ENCODE peak calls at places on chromosomes 5 and 9, in nine cellular contexts. T is mammary epithelial cell; Q is osteoblast; B is adrenal gland; L is GM12878; O is Peyer's patch; N is CD8-positive, alpha-beta T cell; V is IMR-90; R is ovary. G is an unnamed sample. For H3K4me1, the result is how much of the 10 kb centered on the place peaks cover.

GRCh38 chr9:128637656-128638055 is 19.0 kb downstream of the DYNC2I2 start:
- DNase-seq in T (no peak), Q (peak), B (no peak), L (no peak), O (no peak), N (no peak), V (peak), R (no peak), G (peak)

GRCh38 chr9:693460-694390 is 147.8 kb upstream of the DMRT1 start:
- DNase-seq in T (no peak), Q (no peak), B (peak), L (no peak), O (no peak), N (no peak), V (peak), R (peak), G (peak)

GRCh38 chr5:57366744-57367143 is 115.9 kb downstream of the ACTBL2 start:
- DNase-seq in T (peak), Q (no peak), B (no peak), L (no peak), O (no peak), N (no peak), V (peak), R (no peak), G (no peak)

GRCh38 chr5:7398596-7399260 is 2.8 kb downstream of the ADCY2 start:
- DNase-seq in T (no peak), Q (peak), B (no peak), L (no peak), O (no peak), N (no peak), V (no peak), R (no peak), G (no peak)

GRCh38 chr5:116216246-116216645 is 131.4 kb downstream of the COMMD10 start:
- DNase-seq in T (no peak), Q (no peak), B (no peak), L (no peak), O (no peak), N (no peak), V (no peak), R (no peak), G (no peak)

GRCh38 chr5:57042524-57042931 is 90.6 kb upstream of the MIER3 start:
- DNase-seq in T (no peak), Q (no peak), B (no peak), L (no peak), O (no peak), N (no peak), V (no peak), R (no peak), G (no peak)

GRCh38 chr5:63726491-63726890 is 235.8 kb downstream of the HTR1A start:
- DNase-seq in T (no peak), Q (no peak), B (no peak), L (no peak), O (no peak), N (no peak), V (no peak), R (no peak), G (no peak)

GRCh38 chr9:78462616-78463015 is 165.7 kb downstream of the PSAT1 start:
- DNase-seq in T (peak), Q (no peak), B (no peak), L (no peak), O (no peak), N (no peak), V (peak), R (no peak), G (no peak)

GRCh38 chr5:41406424-41406823 is 104.0 kb downstream of the PLCXD3 start:
- DNase-seq in T (no peak), Q (no peak), B (no peak), L (no peak), O (no peak), N (no peak), V (no peak), R (no peak), G (no peak)

GRCh38 chr5:58922392-58923171 is 339.7 kb downstream of the RAB3C start:
- DNase-seq in T (no peak), Q (no peak), B (peak), L (no peak), O (no peak), N (no peak), V (peak), R (peak), G (peak)

GRCh38 chr9:96513622-96514021 is 63.7 kb downstream of the HABP4 start:
- DNase-seq in T (no peak), Q (peak), B (no peak), L (no peak), O (no peak), N (no peak), V (peak), R (no peak), G (no peak)

GRCh38 chr5:73668422-73669116 is 42.6 kb downstream of the ARHGEF28 start:
- DNase-seq in T (no peak), Q (no peak), B (no peak), L (no peak), O (no peak), N (no peak), V (no peak), R (no peak), G (no peak)

GRCh38 chr9:126406075-126406675 is 79.5 kb downstream of the MVB12B start:
- DNase-seq in T (no peak), Q (no peak), B (no peak), L (no peak), O (no peak), N (no peak), V (peak), R (no peak), G (no peak)

GRCh38 chr9:8394341-8394740 is 594.8 kb upstream of the DMAC1 start:
- DNase-seq in T (no peak), Q (no peak), B (no peak), L (no peak), O (no peak), N (no peak), V (no peak), R (no peak), G (no peak)

GRCh38 chr9:27489087-27489876 is 34.8 kb upstream of the IFNK start:
- DNase-seq in T (no peak), Q (no peak), B (no peak), L (peak), O (no peak), N (no peak), V (no peak), R (no peak), G (no peak)

GRCh38 chr9:119963258-119963797 is 594.1 kb upstream of the BRINP1 start:
- DNase-seq in T (peak), Q (peak), B (peak), L (no peak), O (no peak), N (no peak), V (peak), R (no peak), G (no peak)

GRCh38 chr5:55897905-55898304 is 46.7 kb downstream of the IL31RA start:
- DNase-seq in T (peak), Q (peak), B (no peak), L (no peak), O (no peak), N (no peak), V (peak), R (peak), G (peak)

GRCh38 chr5:146825033-146825432 is 53.5 kb downstream of the PPP2R2B start:
- DNase-seq in T (peak), Q (no peak), B (peak), L (no peak), O (no peak), N (no peak), V (peak), R (no peak), G (no peak)

GRCh38 chr5:54324651-54325271 is 14.4 kb upstream of the ARL15 start:
- DNase-seq in T (no peak), Q (no peak), B (no peak), L (no peak), O (no peak), N (no peak), V (no peak), R (no peak), G (no peak)

GRCh38 chr5:177447611-177448243 is 1.1 kb downstream of the PRR7 start:
- DNase-seq in T (peak), Q (peak), B (peak), L (no peak), O (no peak), N (no peak), V (peak), R (no peak), G (peak)

GRCh38 chr9:107142896-107143603 is 140.0 kb upstream of the RAD23B start:
- DNase-seq in T (peak), Q (no peak), B (no peak), L (no peak), O (no peak), N (no peak), V (no peak), R (no peak), G (no peak)

GRCh38 chr5:5398046-5398445 is 24.4 kb upstream of the ICE1 start:
- DNase-seq in T (no peak), Q (no peak), B (no peak), L (no peak), O (no peak), N (no peak), V (no peak), R (no peak), G (no peak)

GRCh38 chr9:89635816-89636215 is 31.0 kb downstream of the GADD45G start:
- DNase-seq in T (peak), Q (no peak), B (no peak), L (no peak), O (no peak), N (no peak), V (no peak), R (no peak), G (no peak)

GRCh38 chr5:96614110-96614691 is 48.0 kb upstream of the CAST start:
- DNase-seq in T (peak), Q (peak), B (peak), L (peak), O (no peak), N (no peak), V (peak), R (peak), G (no peak)

GRCh38 chr5:43312699-43313034 is 545 bp downstream of the HMGCS1 start:
- DNase-seq in T (no peak), Q (no peak), B (no peak), L (no peak), O (no peak), N (no peak), V (no peak), R (no peak), G (no peak)
- H3K4me1 ChIP-seq in T (under half), Q (under half), B (half or more), L (under half), O (under half), N (under half), V (under half), R (under half), G (under half)

DNA sequence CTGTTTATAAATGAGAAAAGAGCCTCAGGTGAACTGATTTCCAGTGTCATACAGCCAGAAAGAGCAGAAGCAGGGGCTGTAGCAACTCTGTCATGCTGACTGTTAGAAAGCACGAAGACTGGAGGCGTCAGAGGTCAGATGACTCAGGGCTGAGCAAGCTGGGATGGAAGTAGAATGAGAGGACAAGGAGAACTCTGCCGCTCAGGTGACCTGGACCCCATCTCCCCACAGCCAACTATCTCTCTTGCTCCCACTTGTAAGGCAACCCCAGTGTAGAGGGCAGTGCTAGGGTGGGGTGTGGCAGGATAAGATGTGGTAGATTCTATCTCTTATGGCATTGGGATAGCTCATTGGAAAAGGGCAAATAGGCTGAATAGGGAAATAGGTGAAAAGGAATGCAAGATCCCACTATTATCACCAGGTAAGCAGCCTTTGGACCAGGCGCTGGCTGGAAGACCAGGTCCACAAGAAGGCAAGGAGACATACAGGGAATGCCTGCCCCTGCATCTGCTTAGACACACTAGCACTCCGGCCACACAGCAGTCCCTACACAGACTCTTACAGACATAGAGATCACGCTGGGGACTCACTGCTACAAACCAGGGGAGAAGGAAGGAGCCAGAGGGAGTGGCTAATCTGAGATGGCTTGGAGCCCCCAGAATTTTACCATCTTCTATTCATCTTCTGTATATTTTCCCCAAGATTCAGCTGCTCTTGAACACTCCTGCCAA is 21.2 kb upstream of the LOX start:
- DNase-seq in T (peak), Q (peak), B (peak), L (no peak), O (no peak), N (no peak), V (peak), R (no peak), G (no peak)
- H3K27ac ChIP-seq in T (peak), Q (peak), B (no peak), L (no peak), O (no peak), N (no peak), V (no peak), R (no peak), G (no peak)

DNA sequence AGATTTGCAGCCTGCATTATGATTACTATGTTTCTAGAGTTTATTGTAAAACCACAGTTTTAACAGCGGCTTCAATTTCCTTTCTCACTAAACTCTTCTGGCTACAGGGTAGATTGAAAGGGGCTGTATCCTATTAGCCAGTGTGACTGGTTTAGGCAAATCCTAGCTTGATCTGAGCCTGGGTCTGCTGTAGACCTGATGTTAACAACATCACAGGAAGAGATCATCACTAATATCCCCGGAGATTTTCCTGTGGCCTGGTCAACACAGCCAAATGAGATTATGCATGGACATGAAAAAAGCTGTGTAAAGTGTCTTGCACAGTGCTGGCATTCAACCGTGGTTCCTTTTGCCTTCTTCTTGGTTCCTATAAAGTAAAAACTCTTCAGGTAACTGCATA is 33.3 kb downstream of the STOM start:
- DNase-seq in T (no peak), Q (no peak), B (no peak), L (no peak), O (no peak), N (no peak), V (no peak), R (no peak), G (no peak)
- H3K4me1 ChIP-seq in T (under half), Q (under half), B (under half), L (under half), O (under half), N (under half), V (under half), R (under half), G (under half)

DNA sequence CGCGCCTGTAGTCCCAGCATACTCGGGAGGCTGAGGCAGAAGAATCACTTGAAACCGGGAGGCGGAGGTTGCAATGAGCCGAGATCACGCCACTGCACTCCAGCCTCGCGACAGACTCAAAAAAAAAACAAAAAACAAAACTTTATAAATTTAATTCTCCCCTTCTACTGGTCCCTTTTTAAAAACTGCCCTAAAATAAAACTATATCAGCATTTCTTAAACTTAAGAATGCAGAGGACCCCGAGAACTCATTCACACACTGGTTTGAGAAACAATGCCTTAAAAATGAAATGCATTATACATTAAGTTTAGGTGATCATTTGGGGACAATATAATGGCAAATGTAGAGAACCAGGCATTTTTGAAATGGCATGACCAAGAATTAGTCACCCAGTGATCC is 2.3 kb downstream of the C5orf15 start:
- DNase-seq in T (no peak), Q (no peak), B (no peak), L (no peak), O (no peak), N (no peak), V (no peak), R (no peak), G (no peak)
- H3K27ac ChIP-seq in T (no peak), Q (no peak), B (no peak), L (no peak), O (no peak), N (no peak), V (no peak), R (no peak), G (no peak)

GRCh38 chr9:134691695-134692572 is 50.3 kb downstream of the COL5A1 start:
- DNase-seq in T (no peak), Q (peak), B (no peak), L (no peak), O (peak), N (no peak), V (no peak), R (no peak), G (peak)
- H3K4me1 ChIP-seq in T (under half), Q (under half), B (under half), L (under half), O (under half), N (under half), V (under half), R (under half), G (under half)

GRCh38 chr5:170496629-170497028 is 7.2 kb upstream of the KCNIP1 start:
- DNase-seq in T (no peak), Q (no peak), B (no peak), L (no peak), O (no peak), N (no peak), V (no peak), R (no peak), G (no peak)
- H3K27ac ChIP-seq in T (no peak), Q (no peak), B (no peak), L (no peak), O (no peak), N (no peak), V (no peak), R (no peak), G (no peak)

GRCh38 chr9:36151306-36152210 is 15.0 kb downstream of the GLIPR2 start:
- DNase-seq in T (no peak), Q (no peak), B (peak), L (peak), O (no peak), N (peak), V (peak), R (no peak), G (peak)
- H3K4me1 ChIP-seq in T (under half), Q (half or more), B (under half), L (half or more), O (under half), N (half or more), V (under half), R (under half), G (under half)